ENCODE peak calls at places on chromosomes 12 and 14, in ten cellular contexts. E is AG10803, R is AG04450, W is bronchial epithelial cell, Q is cardiac muscle cell, Y is H1, N is epithelial cell of esophagus, J is uterus, P is lower leg skin, H is fibroblast of pulmonary artery. K is an unnamed sample.

GRCh38 chr14:23120405-23121251 is 1.6 kb upstream of the CEBPE start:
- DNase-seq in E (peak), R (peak), W (peak), Q (peak), Y (peak), N (peak), J (peak), P (peak), H (peak), K (peak)

GRCh38 chr14:22500525-22500924 is 88.5 kb downstream of the DAD1 start:
- DNase-seq in E (no peak), R (no peak), W (no peak), Q (no peak), Y (no peak), N (no peak), J (no peak), P (no peak), H (no peak), K (no peak)

GRCh38 chr12:1367731-1368285 is 226.6 kb downstream of the FBXL14 start:
- DNase-seq in E (no peak), R (no peak), W (no peak), Q (peak), Y (no peak), N (no peak), J (no peak), P (no peak), H (no peak), K (no peak)

GRCh38 chr12:91127751-91128150 is 16.5 kb upstream of the LUM start:
- DNase-seq in E (peak), R (no peak), W (peak), Q (peak), Y (no peak), N (peak), J (no peak), P (no peak), H (peak), K (no peak)

GRCh38 chr14:22200977-22201605 is 387.9 kb downstream of the DAD1 start:
- DNase-seq in E (peak), R (no peak), W (peak), Q (peak), Y (no peak), N (peak), J (no peak), P (no peak), H (peak), K (peak)

GRCh38 chr12:92492291-92492690 is 210.5 kb upstream of the PLEKHG7 start:
- DNase-seq in E (no peak), R (no peak), W (no peak), Q (no peak), Y (no peak), N (no peak), J (no peak), P (no peak), H (no peak), K (no peak)

GRCh38 chr12:47391566-47391965 is 311.8 kb upstream of the AMIGO2 start:
- DNase-seq in E (no peak), R (no peak), W (no peak), Q (no peak), Y (no peak), N (no peak), J (no peak), P (no peak), H (no peak), K (no peak)

GRCh38 chr12:120115692-120116442 is 686 bp downstream of the RAB35 start:
- DNase-seq in E (peak), R (no peak), W (no peak), Q (peak), Y (no peak), N (peak), J (no peak), P (no peak), H (peak), K (no peak)

GRCh38 chr14:54606178-54606577 is 39.2 kb downstream of the SAMD4A start:
- DNase-seq in E (peak), R (no peak), W (no peak), Q (peak), Y (no peak), N (no peak), J (no peak), P (peak), H (peak), K (peak)

GRCh38 chr12:104506691-104507401 is 50.1 kb downstream of the CHST11 start:
- DNase-seq in E (no peak), R (no peak), W (no peak), Q (no peak), Y (no peak), N (no peak), J (no peak), P (no peak), H (no peak), K (no peak)

GRCh38 chr12:102879144-102879763 is 37.8 kb downstream of the PAH start:
- DNase-seq in E (peak), R (no peak), W (peak), Q (peak), Y (peak), N (peak), J (peak), P (no peak), H (peak), K (peak)

GRCh38 chr12:6891637-6892036 is 13.0 kb upstream of the LRRC23 start:
- DNase-seq in E (no peak), R (no peak), W (no peak), Q (no peak), Y (no peak), N (no peak), J (no peak), P (no peak), H (no peak), K (no peak)

GRCh38 chr12:26611598-26611997 is 221.4 kb downstream of the ITPR2 start:
- DNase-seq in E (no peak), R (no peak), W (no peak), Q (no peak), Y (no peak), N (no peak), J (no peak), P (no peak), H (no peak), K (no peak)

DNA sequence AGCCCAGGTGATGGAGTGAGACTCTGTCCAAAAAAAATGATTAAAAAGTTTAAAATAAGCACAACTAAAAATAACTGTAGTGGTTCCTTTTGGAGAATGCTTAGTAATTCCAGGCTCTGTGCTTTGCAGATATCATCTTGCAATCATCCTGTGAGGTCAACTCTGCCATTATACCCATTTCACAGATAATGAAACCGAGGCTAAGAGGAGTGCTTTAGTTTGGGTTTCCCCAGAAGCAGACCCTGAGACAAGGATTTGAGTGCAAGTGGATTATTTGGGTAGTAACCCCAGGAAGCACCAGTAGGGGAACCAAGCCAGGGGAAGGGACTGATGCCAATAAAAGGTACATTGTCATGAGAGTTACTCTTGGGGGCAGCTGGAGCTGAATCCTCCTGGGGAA is 44.7 kb downstream of the RIN3 start:
- DNase-seq in E (no peak), R (no peak), W (no peak), Q (no peak), Y (no peak), N (no peak), J (no peak), P (no peak), H (no peak), K (no peak)
- TF ChIP-seq CTCF in E (no peak), R (no peak), W (no peak), Q (no peak), Y (no peak), N (no peak), J (no peak), P (no peak), H (no peak), K (no peak)

GRCh38 chr14:103718572-103718971 is 3.0 kb downstream of the ZFYVE21 start:
- DNase-seq in E (peak), R (peak), W (no peak), Q (peak), Y (no peak), N (no peak), J (peak), P (no peak), H (peak), K (no peak)

GRCh38 chr14:103716091-103716801 is 636 bp downstream of the ZFYVE21 start:
- DNase-seq in E (peak), R (no peak), W (no peak), Q (peak), Y (no peak), N (peak), J (peak), P (no peak), H (no peak), K (no peak)

GRCh38 chr14:103714063-103714724 is 1.1 kb downstream of the XRCC3 start:
- DNase-seq in E (no peak), R (no peak), W (no peak), Q (no peak), Y (no peak), N (no peak), J (no peak), P (no peak), H (no peak), K (no peak)

GRCh38 chr14:103715052-103716000 is at the start of the genes XRCC3 and ZFYVE21:
- DNase-seq in E (peak), R (peak), W (peak), Q (peak), Y (peak), N (peak), J (peak), P (peak), H (peak), K (peak)

GRCh38 chr14:103716899-103717411 is 1.3 kb downstream of the ZFYVE21 start:
- DNase-seq in E (no peak), R (no peak), W (no peak), Q (no peak), Y (no peak), N (no peak), J (no peak), P (no peak), H (no peak), K (no peak)
- H3K4me3 ChIP-seq in E (peak), R (peak), W (peak), Q (peak), Y (peak), N (peak), J (peak), P (no peak), H (peak), K (peak)

GRCh38 chr12:94898388-94898787 is 105.1 kb downstream of the NDUFA12 start:
- DNase-seq in E (peak), R (no peak), W (peak), Q (peak), Y (no peak), N (peak), J (no peak), P (no peak), H (peak), K (no peak)
- TF ChIP-seq CTCF in E (peak), R (peak), W (peak), Q (peak), Y (peak), N (peak), J (no peak), P (no peak), H (peak), K (peak)

GRCh38 chr14:99245541-99246511 is 26.2 kb downstream of the BCL11B start:
- DNase-seq in E (no peak), R (no peak), W (no peak), Q (no peak), Y (no peak), N (no peak), J (no peak), P (no peak), H (no peak), K (no peak)
- H3K4me3 ChIP-seq in E (peak), R (no peak), W (peak), Q (peak), Y (peak), N (peak), J (no peak), P (no peak), H (no peak), K (no peak)

GRCh38 chr14:101758913-101759593 is 2.5 kb upstream of the PPP2R5C start:
- DNase-seq in E (no peak), R (no peak), W (no peak), Q (no peak), Y (no peak), N (no peak), J (no peak), P (peak), H (no peak), K (no peak)

GRCh38 chr14:101762530-101763101 is 1.1 kb downstream of the PPP2R5C start:
- DNase-seq in E (no peak), R (no peak), W (no peak), Q (no peak), Y (no peak), N (no peak), J (no peak), P (no peak), H (no peak), K (no peak)

GRCh38 chr14:101760138-101761011 is 1.1 kb upstream of the PPP2R5C start:
- DNase-seq in E (peak), R (peak), W (peak), Q (peak), Y (peak), N (peak), J (peak), P (peak), H (peak), K (peak)

GRCh38 chr14:101761881-101762529 is 496 bp downstream of the PPP2R5C start:
- DNase-seq in E (no peak), R (no peak), W (no peak), Q (peak), Y (no peak), N (peak), J (peak), P (peak), H (no peak), K (no peak)

DNA sequence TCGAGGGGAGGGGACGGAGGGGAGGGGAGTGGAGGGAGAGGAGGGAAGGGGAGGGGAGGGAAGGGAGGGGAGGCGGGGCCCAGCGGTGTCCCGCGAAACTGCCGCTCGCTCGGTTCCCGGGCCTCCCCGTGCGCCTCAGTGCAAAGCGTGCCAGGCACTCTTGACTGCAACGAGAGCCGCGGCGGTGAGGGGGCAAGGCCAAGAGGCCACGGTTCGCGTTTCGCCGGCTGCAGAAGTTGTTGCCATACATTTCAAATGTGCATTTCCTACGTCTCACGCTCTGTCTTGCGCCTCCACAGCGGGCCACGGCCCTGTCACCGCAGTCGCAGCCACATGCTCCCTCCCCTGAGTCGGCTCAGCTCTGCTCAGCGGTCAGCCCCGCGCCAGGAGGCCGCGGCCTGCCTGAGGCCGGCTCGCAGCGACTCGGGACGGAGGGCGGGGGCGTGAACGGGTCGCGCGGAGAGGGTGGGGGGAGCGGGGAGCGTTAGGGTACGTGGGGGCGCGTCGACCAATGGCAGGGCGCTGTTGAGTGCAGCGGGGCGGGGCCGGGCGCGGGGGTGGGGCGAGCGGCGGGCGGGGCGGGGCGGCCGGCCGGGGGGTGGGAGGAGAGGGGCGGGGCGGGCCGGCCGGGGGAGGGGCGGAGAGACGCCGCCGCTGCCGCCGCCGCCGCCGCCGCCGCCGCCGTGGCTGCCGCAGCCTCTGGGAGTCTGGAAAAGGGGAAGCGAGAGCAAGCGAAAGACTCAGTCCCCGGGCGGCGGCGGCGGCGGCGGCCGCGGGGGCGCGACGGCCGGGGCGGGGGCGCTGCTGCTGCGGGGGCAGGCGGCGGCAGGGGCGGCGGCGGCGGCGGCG is at the start of gene PPP2R5C:
- DNase-seq in E (peak), R (peak), W (peak), Q (peak), Y (peak), N (peak), J (peak), P (peak), H (peak), K (peak)
- TF ChIP-seq CTCF in E (no peak), R (no peak), W (no peak), Q (no peak), Y (no peak), N (no peak), J (no peak), P (no peak), H (no peak), K (no peak)

DNA sequence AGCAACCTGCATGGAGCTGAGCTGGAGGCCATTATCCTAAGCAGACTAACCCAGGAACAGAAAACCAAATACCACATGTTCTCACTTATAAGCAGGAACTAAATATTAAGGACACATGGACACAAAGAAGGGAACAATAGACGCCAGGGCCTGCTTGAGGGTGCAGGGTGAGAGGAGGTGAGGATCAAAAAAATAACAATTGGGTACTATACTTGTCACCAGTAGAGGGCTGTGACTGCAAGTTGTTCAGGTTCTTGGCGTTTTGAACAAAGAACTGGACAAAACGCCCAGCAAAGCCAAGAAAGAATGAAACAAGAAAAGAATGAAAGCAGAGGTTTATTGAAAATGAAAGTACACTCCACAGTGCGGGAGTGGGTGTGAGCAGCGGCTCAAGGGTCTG is 208.5 kb upstream of the NEDD1 start:
- DNase-seq in E (peak), R (no peak), W (no peak), Q (no peak), Y (no peak), N (no peak), J (no peak), P (no peak), H (no peak), K (no peak)
- H3K4me3 ChIP-seq in E (peak), R (no peak), W (no peak), Q (no peak), Y (no peak), N (no peak), J (no peak), P (no peak), H (no peak), K (no peak)

K was measured in HFF-Myc.